ENCODE peak calls at places on chromosomes 4 and X, in seven cellular contexts. One of them, this sample, is unnamed.

GRCh38 chr4:7805533-7806079 is 134.1 kb downstream of the AFAP1 start:
- DNase-seq in GM23338: peak; percentile 68
- DNase-seq in IMR-90: peak; percentile 95
- DNase-seq in psoas muscle: no peak
- DNase-seq in suprapubic skin: no peak
- DNase-seq in uterus: no peak
- DNase-seq in tibial nerve: no peak
- DNase-seq in this sample: no peak

GRCh38 chr4:177393236-177393635 is 49.0 kb downstream of the AGA start:
- DNase-seq in suprapubic skin: no peak
- DNase-seq in IMR-90: no peak
- DNase-seq in psoas muscle: no peak
- DNase-seq in tibial nerve: no peak
- DNase-seq in uterus: no peak
- DNase-seq in GM23338: no peak
- DNase-seq in this sample: peak; percentile 35

GRCh38 chr4:8835521-8836365 is 35.9 kb downstream of the HMX1 start:
- DNase-seq in uterus: peak; percentile 4
- DNase-seq in psoas muscle: peak; percentile 35
- DNase-seq in suprapubic skin: peak; percentile 24
- DNase-seq in GM23338: no peak
- DNase-seq in tibial nerve: no peak
- DNase-seq in IMR-90: no peak
- DNase-seq in this sample: no peak

GRCh38 chr4:10704050-10704810 is 19.7 kb upstream of the CLNK start:
- DNase-seq in IMR-90: peak; percentile 32
- DNase-seq in psoas muscle: no peak
- DNase-seq in uterus: no peak
- DNase-seq in tibial nerve: no peak
- DNase-seq in GM23338: no peak
- DNase-seq in suprapubic skin: no peak
- DNase-seq in this sample: no peak

GRCh38 chr4:168857546-168858314 is 152.3 kb downstream of the CBR4 start:
- DNase-seq in uterus: no peak
- DNase-seq in psoas muscle: no peak
- DNase-seq in GM23338: no peak
- DNase-seq in IMR-90: peak; percentile 94
- DNase-seq in suprapubic skin: no peak
- DNase-seq in tibial nerve: peak; percentile 61
- DNase-seq in this sample: no peak

GRCh38 chr4:133154725-133155124 is 5.6 kb downstream of the PCDH10 start:
- DNase-seq in uterus: no peak
- DNase-seq in tibial nerve: no peak
- DNase-seq in suprapubic skin: no peak
- DNase-seq in IMR-90: peak; percentile 41
- DNase-seq in psoas muscle: no peak
- DNase-seq in GM23338: peak; percentile 43
- DNase-seq in this sample: no peak

GRCh38 chr4:152500798-152501434 is 35.0 kb downstream of the FBXW7 start:
- DNase-seq in uterus: no peak
- DNase-seq in IMR-90: peak; percentile 93
- DNase-seq in GM23338: peak; percentile 96
- DNase-seq in psoas muscle: no peak
- DNase-seq in tibial nerve: peak; percentile 95
- DNase-seq in suprapubic skin: no peak
- DNase-seq in this sample: peak; percentile 80

GRCh38 chr4:101355767-101356702 is 8.7 kb upstream of the PPP3CA start:
- DNase-seq in tibial nerve: no peak
- DNase-seq in suprapubic skin: no peak
- DNase-seq in GM23338: no peak
- DNase-seq in uterus: no peak
- DNase-seq in psoas muscle: no peak
- DNase-seq in IMR-90: peak; percentile 92
- DNase-seq in this sample: no peak

GRCh38 chrX:120137439-120137838 is 21.0 kb upstream of the RHOXF2 start:
- DNase-seq in tibial nerve: no peak
- DNase-seq in GM23338: no peak
- DNase-seq in psoas muscle: no peak
- DNase-seq in IMR-90: no peak
- DNase-seq in suprapubic skin: no peak
- DNase-seq in uterus: no peak
- DNase-seq in this sample: no peak

GRCh38 chr4:132707955-132708354 is 441.1 kb upstream of the PCDH10 start:
- DNase-seq in tibial nerve: no peak
- DNase-seq in suprapubic skin: no peak
- DNase-seq in uterus: no peak
- DNase-seq in psoas muscle: no peak
- DNase-seq in GM23338: no peak
- DNase-seq in IMR-90: no peak
- DNase-seq in this sample: no peak

GRCh38 chrX:149073464-149073863 is 431.6 kb downstream of the IDS start:
- DNase-seq in uterus: no peak
- DNase-seq in tibial nerve: no peak
- DNase-seq in suprapubic skin: no peak
- DNase-seq in psoas muscle: no peak
- DNase-seq in GM23338: no peak
- DNase-seq in IMR-90: no peak
- DNase-seq in this sample: no peak

DNA sequence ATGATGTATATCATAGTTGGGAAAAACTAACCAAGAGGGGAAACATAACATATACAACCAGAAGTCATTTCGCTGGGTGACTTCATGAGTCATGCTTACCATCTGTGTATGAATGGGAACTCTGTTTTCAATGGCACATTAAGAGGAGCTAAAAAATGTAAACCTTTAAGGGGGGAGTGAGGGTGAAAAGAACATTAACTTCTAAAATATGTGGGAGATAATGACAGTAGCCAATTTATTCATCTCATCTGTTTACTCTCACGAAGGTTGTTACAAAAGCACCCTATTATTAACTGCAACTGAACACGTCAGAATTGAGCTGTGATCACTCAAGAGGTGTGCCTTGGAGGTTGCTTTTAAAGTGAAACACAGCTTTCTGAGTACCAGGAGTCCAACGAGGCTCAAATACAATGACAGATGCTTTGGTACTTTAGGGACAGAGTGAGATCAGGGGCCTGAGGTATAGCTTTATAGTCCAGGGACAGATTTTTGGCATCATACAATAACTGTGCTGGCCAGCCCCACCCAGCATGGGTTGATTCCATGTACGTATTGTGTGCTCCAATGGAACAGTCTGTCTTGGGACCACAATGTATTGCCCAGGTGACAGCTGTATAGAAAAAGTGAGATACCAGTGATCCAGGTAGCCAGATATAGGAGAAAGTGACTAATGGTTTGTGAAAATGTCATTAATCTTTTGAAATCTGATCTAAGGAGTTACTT is 107.3 kb downstream of the AMMECR1 start:
- DNase-seq in GM23338: no peak
- DNase-seq in psoas muscle: no peak
- DNase-seq in suprapubic skin: no peak
- DNase-seq in IMR-90: peak; percentile 96
- DNase-seq in tibial nerve: no peak
- DNase-seq in uterus: no peak
- DNase-seq in this sample: no peak
- H3K4me1 ChIP-seq in GM23338: no peaks in the 10 kb centered on the region
- H3K4me1 ChIP-seq in psoas muscle: no peaks in the 10 kb centered on the region
- H3K4me1 ChIP-seq in suprapubic skin: no peaks in the 10 kb centered on the region
- H3K4me1 ChIP-seq in IMR-90: peaks cover 7% of the 10 kb centered on the region
- H3K4me1 ChIP-seq in tibial nerve: no peaks in the 10 kb centered on the region
- H3K4me1 ChIP-seq in uterus: no peaks in the 10 kb centered on the region
- H3K4me1 ChIP-seq in this sample: no peaks in the 10 kb centered on the region

GRCh38 chrX:102728646-102729045 is 8.1 kb downstream of the GPRASP3 start:
- DNase-seq in suprapubic skin: no peak
- DNase-seq in uterus: no peak
- DNase-seq in IMR-90: no peak
- DNase-seq in GM23338: no peak
- DNase-seq in tibial nerve: no peak
- DNase-seq in psoas muscle: no peak
- DNase-seq in this sample: no peak
- H3K4me1 ChIP-seq in suprapubic skin: no peaks in the 10 kb centered on the region
- H3K4me1 ChIP-seq in uterus: no peaks in the 10 kb centered on the region
- H3K4me1 ChIP-seq in IMR-90: no peaks in the 10 kb centered on the region
- H3K4me1 ChIP-seq in GM23338: peaks cover 5% of the 10 kb centered on the region
- H3K4me1 ChIP-seq in tibial nerve: no peaks in the 10 kb centered on the region
- H3K4me1 ChIP-seq in psoas muscle: no peaks in the 10 kb centered on the region
- H3K4me1 ChIP-seq in this sample: no peaks in the 10 kb centered on the region

GRCh38 chr4:183164963-183165362 is 65.9 kb downstream of the WWC2 start:
- DNase-seq in tibial nerve: no peak
- DNase-seq in IMR-90: no peak
- DNase-seq in GM23338: no peak
- DNase-seq in uterus: no peak
- DNase-seq in suprapubic skin: no peak
- DNase-seq in psoas muscle: no peak
- DNase-seq in this sample: no peak
- H3K4me1 ChIP-seq in tibial nerve: no peaks in the 10 kb centered on the region
- H3K4me1 ChIP-seq in IMR-90: peaks cover 14% of the 10 kb centered on the region
- H3K4me1 ChIP-seq in GM23338: peaks cover 44% of the 10 kb centered on the region
- H3K4me1 ChIP-seq in uterus: no peaks in the 10 kb centered on the region
- H3K4me1 ChIP-seq in suprapubic skin: peaks cover 5% of the 10 kb centered on the region
- H3K4me1 ChIP-seq in psoas muscle: peaks cover 4% of the 10 kb centered on the region
- H3K4me1 ChIP-seq in this sample: no peaks in the 10 kb centered on the region

DNA sequence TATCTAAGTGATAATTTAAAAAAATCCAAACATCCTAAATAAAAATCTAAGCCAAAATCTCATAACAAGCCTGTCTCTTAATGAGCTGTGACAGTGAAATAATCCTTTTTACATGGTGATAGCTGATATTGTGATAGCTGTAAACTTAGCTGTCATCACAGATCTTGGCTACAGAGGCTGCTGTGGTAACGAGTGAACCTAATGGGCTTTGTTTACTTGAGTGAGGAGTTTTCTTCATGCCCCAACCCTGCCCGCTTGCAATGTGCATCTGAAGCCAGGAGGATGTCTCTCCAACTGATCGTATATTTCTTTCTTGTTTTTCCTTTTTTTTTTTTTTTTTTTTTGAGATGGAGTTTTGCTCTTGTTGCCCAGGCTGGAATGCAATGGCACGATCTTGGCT is 41.6 kb upstream of the YTHDC1 start:
- DNase-seq in psoas muscle: no peak
- DNase-seq in IMR-90: no peak
- DNase-seq in uterus: no peak
- DNase-seq in GM23338: no peak
- DNase-seq in suprapubic skin: no peak
- DNase-seq in tibial nerve: no peak
- DNase-seq in this sample: no peak
- H3K4me1 ChIP-seq in psoas muscle: no peaks in the 10 kb centered on the region
- H3K4me1 ChIP-seq in IMR-90: no peaks in the 10 kb centered on the region
- H3K4me1 ChIP-seq in uterus: no peaks in the 10 kb centered on the region
- H3K4me1 ChIP-seq in GM23338: peaks cover 39% of the 10 kb centered on the region
- H3K4me1 ChIP-seq in suprapubic skin: no peaks in the 10 kb centered on the region
- H3K4me1 ChIP-seq in tibial nerve: no peaks in the 10 kb centered on the region
- H3K4me1 ChIP-seq in this sample: no peaks in the 10 kb centered on the region

GRCh38 chrX:133698298-133698697 is 283.0 kb upstream of the GPC4 start:
- DNase-seq in psoas muscle: no peak
- DNase-seq in IMR-90: peak; percentile 28
- DNase-seq in suprapubic skin: no peak
- DNase-seq in tibial nerve: no peak
- DNase-seq in GM23338: peak; percentile 29
- DNase-seq in uterus: no peak
- DNase-seq in this sample: no peak

GRCh38 chrX:133699023-133699728 is 283.9 kb upstream of the GPC4 start:
- DNase-seq in IMR-90: no peak
- DNase-seq in GM23338: no peak
- DNase-seq in psoas muscle: no peak
- DNase-seq in suprapubic skin: no peak
- DNase-seq in uterus: no peak
- DNase-seq in tibial nerve: no peak
- DNase-seq in this sample: no peak

GRCh38 chrX:133702230-133702629 is 283.2 kb downstream of the GPC3 start:
- DNase-seq in suprapubic skin: no peak
- DNase-seq in uterus: no peak
- DNase-seq in GM23338: no peak
- DNase-seq in tibial nerve: no peak
- DNase-seq in IMR-90: no peak
- DNase-seq in psoas muscle: no peak
- DNase-seq in this sample: no peak

GRCh38 chrX:133697656-133698055 is 282.4 kb upstream of the GPC4 start:
- DNase-seq in IMR-90: no peak
- DNase-seq in psoas muscle: no peak
- DNase-seq in suprapubic skin: no peak
- DNase-seq in tibial nerve: no peak
- DNase-seq in GM23338: no peak
- DNase-seq in uterus: no peak
- DNase-seq in this sample: no peak
- H3K4me1 ChIP-seq in IMR-90: no peaks in the 10 kb centered on the region
- H3K4me1 ChIP-seq in psoas muscle: no peaks in the 10 kb centered on the region
- H3K4me1 ChIP-seq in suprapubic skin: no peaks in the 10 kb centered on the region
- H3K4me1 ChIP-seq in tibial nerve: no peaks in the 10 kb centered on the region
- H3K4me1 ChIP-seq in GM23338: peaks cover 37% of the 10 kb centered on the region
- H3K4me1 ChIP-seq in uterus: no peaks in the 10 kb centered on the region
- H3K4me1 ChIP-seq in this sample: no peaks in the 10 kb centered on the region

DNA sequence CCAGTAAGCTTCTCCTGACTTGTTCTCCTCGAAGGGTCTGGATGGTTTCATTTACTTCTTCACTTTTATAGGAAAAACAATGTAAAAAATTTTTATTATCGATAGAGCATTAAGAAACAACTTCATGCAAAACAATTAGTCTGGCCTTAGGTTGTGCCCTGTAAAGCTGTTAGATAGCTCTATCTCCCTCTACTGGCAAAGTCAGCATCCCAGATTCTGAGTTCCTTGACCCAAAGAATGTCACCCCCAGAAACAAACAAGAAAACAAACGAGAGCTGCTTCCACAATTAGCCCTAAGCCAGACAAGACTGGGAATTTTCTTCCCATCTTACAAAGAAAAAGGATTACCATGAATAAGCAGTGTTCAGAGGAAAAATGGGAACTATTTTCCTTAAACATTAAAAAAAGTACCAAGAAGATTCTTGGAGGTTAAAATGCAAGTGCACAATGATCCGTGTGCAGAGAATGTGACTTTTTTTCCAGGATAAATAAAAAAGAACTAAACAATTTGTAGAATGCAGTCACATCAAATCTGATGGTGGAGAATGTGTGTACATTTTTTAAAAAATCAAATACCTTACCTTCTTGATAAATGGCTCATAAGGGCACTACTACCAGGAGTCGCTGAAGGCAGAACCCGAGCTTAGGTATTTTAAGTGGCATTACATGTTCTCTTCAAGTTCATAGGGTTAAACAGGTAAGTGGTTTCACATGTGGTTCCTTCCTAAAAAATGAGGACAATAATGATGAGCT is 293.2 kb downstream of the FBXO8 start:
- DNase-seq in uterus: no peak
- DNase-seq in IMR-90: peak; percentile 46
- DNase-seq in suprapubic skin: no peak
- DNase-seq in GM23338: peak; percentile 77
- DNase-seq in psoas muscle: no peak
- DNase-seq in tibial nerve: no peak
- DNase-seq in this sample: no peak
- H3K4me1 ChIP-seq in uterus: no peaks in the 10 kb centered on the region
- H3K4me1 ChIP-seq in IMR-90: no peaks in the 10 kb centered on the region
- H3K4me1 ChIP-seq in suprapubic skin: no peaks in the 10 kb centered on the region
- H3K4me1 ChIP-seq in GM23338: no peaks in the 10 kb centered on the region
- H3K4me1 ChIP-seq in psoas muscle: no peaks in the 10 kb centered on the region
- H3K4me1 ChIP-seq in tibial nerve: no peaks in the 10 kb centered on the region
- H3K4me1 ChIP-seq in this sample: no peaks in the 10 kb centered on the region